ENCODE peak calls at places on chromosomes 16 and 17, in five cellular contexts. K is fibroblast of pulmonary artery, V is fibroblast of lung, Y is left ventricle myocardium inferior, N is neuronal stem cell. I is an unnamed sample.

GRCh38 chr17:83031321-83031945 is 48.0 kb upstream of the METRNL start:
- DNase-seq in K (no peak), V (no peak), Y (no peak), N (no peak), I (no peak)

GRCh38 chr17:59829217-59830006 is 63.3 kb downstream of the TUBD1 start:
- DNase-seq in K (peak), V (peak), Y (no peak), N (no peak), I (peak)

GRCh38 chr17:39130205-39130604 is 21.2 kb downstream of the PLXDC1 start:
- DNase-seq in K (no peak), V (no peak), Y (no peak), N (no peak), I (no peak)

GRCh38 chr16:35506018-35506897 is 2046.8 kb downstream of the TP53TG3F start:
- DNase-seq in K (no peak), V (no peak), Y (no peak), N (no peak), I (no peak)

GRCh38 chr17:71535311-71535710 is 585.5 kb upstream of the SOX9 start:
- DNase-seq in K (no peak), V (peak), Y (no peak), N (no peak), I (no peak)

GRCh38 chr17:19021622-19022083 is 17.1 kb upstream of the FAM83G start:
- DNase-seq in K (no peak), V (no peak), Y (no peak), N (no peak), I (no peak)

GRCh38 chr16:57383276-57384247 is 11.3 kb downstream of the CX3CL1 start:
- DNase-seq in K (peak), V (peak), Y (no peak), N (no peak), I (no peak)

GRCh38 chr16:50802958-50803357 is 61.1 kb downstream of the CYLD start:
- DNase-seq in K (no peak), V (no peak), Y (no peak), N (no peak), I (no peak)

GRCh38 chr17:58345500-58345899 is 6.5 kb downstream of the SUPT4H1 start:
- DNase-seq in K (no peak), V (no peak), Y (no peak), N (no peak), I (no peak)

GRCh38 chr17:58341861-58342475 is 10.0 kb downstream of the SUPT4H1 start:
- DNase-seq in K (no peak), V (no peak), Y (no peak), N (no peak), I (no peak)

GRCh38 chr17:58344791-58345157 is 7.2 kb downstream of the SUPT4H1 start:
- DNase-seq in K (no peak), V (no peak), Y (no peak), N (no peak), I (no peak)

GRCh38 chr17:58344047-58344790 is 7.8 kb downstream of the SUPT4H1 start:
- DNase-seq in K (peak), V (no peak), Y (no peak), N (no peak), I (no peak)

DNA sequence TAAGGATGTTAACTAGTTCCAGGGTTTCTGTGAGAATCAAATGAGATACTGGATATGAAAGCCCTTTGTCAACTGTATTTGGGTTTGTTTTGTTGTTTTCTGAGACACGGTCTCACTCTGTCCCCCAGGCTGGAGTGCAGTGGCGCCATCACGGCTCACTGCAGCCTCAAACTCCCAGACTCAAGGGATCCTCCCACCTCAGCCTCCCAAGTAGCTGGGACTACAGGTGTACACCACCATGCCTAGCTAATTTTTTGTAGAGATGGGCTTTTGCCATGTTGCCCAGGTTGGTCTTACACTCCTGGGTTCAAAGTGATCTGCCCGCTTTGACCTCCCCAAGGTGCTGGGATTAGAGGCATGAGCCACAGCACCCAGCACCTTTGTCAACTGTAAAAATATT is 8.9 kb downstream of the SUPT4H1 start:
- DNase-seq in K (no peak), V (no peak), Y (no peak), N (no peak), I (no peak)
- H3K4me3 ChIP-seq in K (no peak), V (no peak), Y (no peak), N (no peak), I (no peak)

DNA sequence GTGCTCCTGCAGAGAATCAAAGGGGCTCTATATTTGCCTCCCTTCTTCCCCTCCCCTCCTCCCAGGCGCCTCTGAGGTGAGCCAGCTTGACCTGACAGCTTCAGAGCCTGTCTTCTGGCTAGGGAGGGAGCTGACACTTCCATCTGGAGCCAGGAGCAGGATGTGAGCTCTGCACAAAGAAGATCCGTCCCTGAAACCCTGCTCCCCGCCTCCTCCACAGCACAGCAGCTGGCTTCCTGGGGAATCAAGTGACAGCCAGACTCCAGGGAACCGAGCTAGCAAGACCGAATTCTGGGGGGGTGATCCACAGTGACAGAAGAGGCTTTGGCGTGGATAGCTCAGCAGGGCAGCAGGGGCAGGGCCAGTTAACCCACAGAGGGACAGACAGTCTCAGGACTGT is 37.2 kb downstream of the CCDC182 start:
- DNase-seq in K (peak), V (peak), Y (no peak), N (peak), I (no peak)
- H3K4me3 ChIP-seq in K (no peak), V (no peak), Y (no peak), N (peak), I (no peak)

DNA sequence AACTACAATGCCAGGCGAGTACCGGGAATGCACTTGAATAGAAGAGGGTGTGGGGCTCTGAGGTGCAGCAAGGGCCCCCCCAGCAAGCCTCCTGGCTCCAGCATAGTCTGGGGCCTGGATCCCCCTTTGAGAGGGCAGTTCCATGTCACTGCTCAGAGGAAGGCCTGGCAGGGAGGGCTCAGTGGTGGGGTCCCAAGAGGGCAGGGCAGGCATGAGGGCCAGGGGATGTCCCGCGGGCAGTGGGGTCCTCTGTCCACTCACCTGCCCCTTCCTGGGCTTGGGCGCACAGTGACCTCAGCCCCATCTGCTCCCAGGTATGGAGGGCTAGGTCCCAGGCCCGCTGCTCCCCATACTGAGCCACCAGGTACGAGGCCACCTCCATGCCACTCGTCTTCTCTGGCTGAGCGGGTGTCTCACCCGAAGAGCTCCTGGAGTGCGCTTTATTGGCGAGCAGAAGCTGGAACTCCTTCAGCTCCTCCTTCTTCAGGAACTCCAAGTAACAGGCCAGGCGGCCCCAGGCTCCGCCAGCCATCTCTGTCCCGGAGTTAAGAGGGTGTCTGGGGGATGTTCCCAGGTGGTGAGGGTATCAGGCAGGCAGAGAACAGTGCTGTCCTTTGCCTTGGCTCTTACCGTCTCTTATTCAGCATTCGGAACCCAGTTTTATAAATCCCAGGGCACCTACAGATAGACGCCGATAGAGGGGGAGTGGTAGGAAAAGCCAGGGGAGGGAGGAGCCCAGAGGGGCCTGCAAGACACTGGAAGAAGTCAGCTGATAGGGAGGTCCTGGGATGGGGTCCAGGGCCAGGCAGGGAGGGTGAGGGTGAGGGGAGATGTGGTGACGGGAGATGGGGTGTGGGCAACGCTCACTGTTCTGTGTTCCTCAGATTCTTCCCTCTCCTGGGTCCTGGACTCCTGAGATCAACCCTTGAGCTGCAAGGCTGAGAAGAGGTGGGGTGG is 605 bp downstream of the NLRP1 start:
- DNase-seq in K (no peak), V (no peak), Y (peak), N (no peak), I (no peak)
- H3K4me3 ChIP-seq in K (peak), V (peak), Y (peak), N (no peak), I (peak)

DNA sequence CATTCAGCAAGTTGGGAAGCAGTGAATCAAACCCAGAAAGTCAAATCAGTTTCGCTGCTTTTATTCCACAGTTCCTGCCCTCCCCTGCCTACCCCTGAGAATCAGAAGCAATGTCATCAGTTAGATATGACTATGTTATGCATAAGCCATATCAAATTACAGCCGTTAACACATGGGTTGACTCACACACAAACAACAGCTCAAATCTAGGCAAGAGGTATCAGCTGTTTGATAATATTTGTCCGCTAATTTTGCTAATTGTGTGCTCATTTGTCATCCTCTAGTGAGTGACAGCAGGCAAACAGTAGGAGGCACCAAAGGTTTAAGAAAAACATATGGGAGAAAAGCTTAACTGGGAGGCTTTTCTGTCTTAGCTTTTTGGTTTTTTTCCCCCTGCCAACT is 327.4 kb upstream of the CCL2 start:
- DNase-seq in K (no peak), V (peak), Y (no peak), N (no peak), I (no peak)
- H3K4me3 ChIP-seq in K (no peak), V (no peak), Y (no peak), N (no peak), I (no peak)